ENCODE peak calls at places on chromosomes 2 and 18, in nine cellular contexts. K, N, X, E, C, G, H, U and M are unnamed samples.

GRCh38 chr2:239061824-239062560 is 214.1 kb downstream of the TWIST2 start:
- DNase-seq in G (no peak), E (no peak), N (no peak), X (no peak), H (no peak), C (no peak), U (no peak), K (peak; percentile 19), M (peak; percentile 64)

GRCh38 chr2:145096582-145096981 is 576.7 kb upstream of the ZEB2 start:
- DNase-seq in N (no peak), E (no peak), X (no peak), C (no peak), K (no peak), U (no peak), G (no peak), H (peak; percentile 38), M (no peak)

GRCh38 chr18:9722691-9723090 is 14.6 kb downstream of the RAB31 start:
- DNase-seq in U (no peak), E (no peak), H (no peak), N (no peak), G (no peak), C (no peak), K (peak; percentile 59), X (peak; percentile 64), M (no peak)

GRCh38 chr2:194319222-194319992 is 1337.6 kb upstream of the SLC39A10 start:
- DNase-seq in K (no peak), G (no peak), H (no peak), E (no peak), X (peak; percentile 67), C (no peak), N (no peak), U (no peak), M (peak; percentile 11)

GRCh38 chr2:29723255-29724001 is 198.0 kb downstream of the ALK start:
- DNase-seq in E (no peak), N (no peak), C (no peak), H (no peak), X (no peak), K (peak; percentile 7), G (no peak), U (no peak), M (no peak)

GRCh38 chr2:224883172-224883516 is 159.1 kb downstream of the DOCK10 start:
- DNase-seq in U (no peak), G (no peak), C (no peak), N (no peak), K (no peak), H (no peak), X (no peak), E (no peak), M (no peak)

GRCh38 chr2:98713332-98714015 is 17.5 kb downstream of the MGAT4A start:
- DNase-seq in X (no peak), N (no peak), G (no peak), E (no peak), H (no peak), U (no peak), C (no peak), K (no peak), M (no peak)

GRCh38 chr2:237591021-237591370 is 462 bp upstream of the RAB17 start:
- DNase-seq in C (no peak), X (peak; percentile 71), G (no peak), H (no peak), K (peak; percentile 75), N (no peak), E (no peak), U (no peak), M (no peak)

GRCh38 chr2:181586569-181587076 is 70.3 kb downstream of the CERKL start:
- DNase-seq in E (no peak), X (peak; percentile 8), K (no peak), C (peak; percentile 87), H (no peak), U (no peak), N (no peak), G (no peak), M (peak; percentile 6)

GRCh38 chr2:52510432-52510831 is 1257.2 kb upstream of the CHAC2 start:
- DNase-seq in N (no peak), K (no peak), C (no peak), G (no peak), H (no peak), U (no peak), X (no peak), E (no peak), M (no peak)

GRCh38 chr2:233692648-233693047 is at the start of gene UGT1A6:
- DNase-seq in E (no peak), U (no peak), X (no peak), C (no peak), K (no peak), N (no peak), H (no peak), G (no peak), M (no peak)

GRCh38 chr2:42567806-42568429 is 514 bp upstream of the MTA3 start:
- DNase-seq in X (peak; percentile 89), E (peak; percentile 17), H (peak; percentile 22), N (peak; percentile 63), G (peak; percentile 16), U (peak; percentile 56), K (peak; percentile 72), C (no peak), M (peak; percentile 35)

GRCh38 chr2:172790404-172790803 is 54.8 kb downstream of the RAPGEF4 start:
- DNase-seq in G (no peak), C (no peak), X (no peak), K (no peak), E (no peak), H (no peak), N (no peak), U (no peak), M (no peak)

GRCh38 chr2:3584076-3584475 is 9.0 kb downstream of the RPS7 start:
- DNase-seq in N (no peak), H (no peak), C (no peak), X (no peak), K (no peak), U (no peak), G (no peak), E (no peak), M (no peak)

GRCh38 chr2:170601489-170601888 is 113.6 kb upstream of the SP5 start:
- DNase-seq in E (no peak), X (no peak), G (no peak), U (no peak), C (no peak), H (no peak), N (no peak), K (no peak), M (no peak)

DNA sequence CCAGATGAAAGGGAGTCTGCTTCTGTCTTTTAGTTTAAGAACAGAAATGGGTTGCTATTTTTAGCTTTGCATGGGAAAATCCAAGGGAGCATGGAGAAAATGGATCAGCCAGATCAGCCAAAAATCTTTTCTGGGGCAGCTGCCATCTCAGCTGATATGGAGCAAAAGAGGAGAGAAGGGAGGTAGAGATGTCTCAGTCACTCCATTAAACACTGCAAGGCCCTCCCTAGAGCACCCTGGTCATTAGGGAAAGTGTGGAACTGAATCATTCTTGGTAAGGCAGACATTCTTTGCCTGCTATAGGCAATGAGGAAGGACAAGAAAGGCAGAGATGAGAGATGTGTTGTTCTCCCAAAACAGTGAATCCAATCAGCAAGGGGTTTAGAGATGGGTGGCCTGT is 79.8 kb downstream of the CTAGE1 start:
- DNase-seq in U (no peak), E (no peak), X (no peak), C (no peak), N (no peak), G (no peak), H (no peak), K (no peak), M (no peak)
- H3K27me3 ChIP-seq in U (no peaks in the 10 kb centered on the region), E (peaks cover 2% of the 10 kb centered on the region), X (no peaks in the 10 kb centered on the region), C (no peaks in the 10 kb centered on the region), N (no peaks in the 10 kb centered on the region), G (no peaks in the 10 kb centered on the region), H (no peaks in the 10 kb centered on the region), K (no peaks in the 10 kb centered on the region), M (no peaks in the 10 kb centered on the region)

GRCh38 chr2:168336786-168337388 is 89.5 kb upstream of the STK39 start:
- DNase-seq in H (no peak), E (no peak), C (peak; percentile 75), K (peak; percentile 78), G (no peak), X (peak; percentile 92), U (peak; percentile 64), N (peak; percentile 46), M (peak; percentile 7)
- TF ChIP-seq CTCF in H (peak; percentile 26), E (no peak), C (peak; percentile 71), K (peak; percentile 79), G (no peak), X (peak; percentile 85), U (peak; percentile 36), N (peak; percentile 6), M (peak; percentile 37)

GRCh38 chr18:78503129-78503528 is 476.5 kb upstream of the SALL3 start:
- DNase-seq in X (no peak), N (no peak), C (no peak), K (no peak), G (no peak), H (no peak), E (no peak), U (no peak), M (no peak)

GRCh38 chr18:78501251-78501650 is 478.4 kb upstream of the SALL3 start:
- DNase-seq in U (no peak), H (no peak), E (no peak), N (no peak), C (no peak), K (no peak), X (no peak), G (no peak), M (no peak)

GRCh38 chr18:78510636-78511035 is 469.0 kb upstream of the SALL3 start:
- DNase-seq in G (no peak), C (no peak), X (no peak), U (no peak), N (no peak), K (no peak), H (no peak), E (no peak), M (no peak)

GRCh38 chr18:78507217-78507616 is 472.4 kb upstream of the SALL3 start:
- DNase-seq in C (no peak), X (no peak), G (no peak), E (no peak), U (no peak), N (no peak), H (no peak), K (no peak), M (no peak)

DNA sequence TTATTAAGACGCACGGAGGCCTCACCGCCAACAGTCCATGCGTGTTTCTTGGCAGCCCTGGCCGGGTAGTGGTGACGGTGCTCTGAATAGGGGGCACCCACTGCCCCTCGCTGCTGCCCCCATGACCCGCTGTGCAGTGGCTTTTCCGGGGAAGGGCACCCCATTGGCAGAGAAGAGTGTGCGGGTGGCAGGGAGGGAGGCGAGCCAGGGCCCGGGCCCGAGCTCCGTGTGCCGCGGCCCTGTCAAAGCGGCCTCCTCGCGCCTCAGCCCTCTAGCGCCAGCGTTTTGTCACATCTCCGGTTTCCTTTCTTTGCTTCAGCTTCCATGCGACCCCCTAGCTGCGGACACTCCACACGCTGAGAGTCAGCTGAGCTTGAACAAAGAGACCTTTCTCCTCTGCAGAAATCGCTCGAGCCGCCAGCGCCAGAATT is 473.6 kb upstream of the SALL3 start:
- DNase-seq in C (no peak), H (no peak), X (peak; percentile 36), U (no peak), N (no peak), K (no peak), G (no peak), E (no peak), M (no peak)
- H3K27me3 ChIP-seq in C (no peaks in the 10 kb centered on the region), H (no peaks in the 10 kb centered on the region), X (no peaks in the 10 kb centered on the region), U (no peaks in the 10 kb centered on the region), N (no peaks in the 10 kb centered on the region), K (no peaks in the 10 kb centered on the region), G (no peaks in the 10 kb centered on the region), E (peaks cover 13% of the 10 kb centered on the region), M (no peaks in the 10 kb centered on the region)

DNA sequence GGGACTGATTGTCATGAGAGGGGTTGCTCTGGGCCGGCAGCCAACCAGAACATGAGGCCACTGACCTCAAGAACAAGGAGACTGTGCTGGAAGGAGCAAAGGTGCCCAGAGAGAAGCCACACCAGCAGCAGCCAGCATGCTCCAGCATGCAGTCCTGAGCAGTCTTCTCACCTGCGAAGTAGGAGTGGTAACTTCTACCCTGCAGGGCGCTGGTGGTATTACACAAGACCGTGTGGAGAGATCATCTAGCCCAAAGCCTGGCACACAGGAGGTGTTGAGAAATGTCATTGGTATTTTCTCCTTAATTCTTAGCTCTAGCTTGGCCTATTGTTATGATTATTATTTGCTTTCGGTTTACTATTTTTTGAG is 132.7 kb downstream of the TSN start:
- DNase-seq in G (no peak), N (no peak), H (peak; percentile 8), K (no peak), X (peak; percentile 82), E (no peak), U (no peak), C (peak; percentile 15), M (no peak)
- TF ChIP-seq CTCF in G (no peak), N (no peak), H (peak; percentile 31), K (no peak), X (peak; percentile 54), E (peak; percentile 9), U (no peak), C (peak; percentile 33), M (peak; percentile 30)